ENCODE peak calls at places on chromosomes 1 and 21, in five cellular contexts. F is IMR-90, S is small intestine, Y is sigmoid colon, T is upper lobe of right lung. Z is an unnamed sample.
A peak's percentile ranks its signal among the peaks of the same experiment; 100 is the strongest.

GRCh38 chr1:85607913-85608250 is 27.3 kb downstream of the CCN1 start:
- DNase-seq in Y (no peak), F (peak; percentile 53), T (no peak), S (no peak), Z (no peak)

GRCh38 chr1:229437443-229437842 is 3.5 kb upstream of the ACTA1 start:
- DNase-seq in S (no peak), T (no peak), Y (no peak), F (peak; percentile 18), Z (no peak)

GRCh38 chr1:243943671-243944428 is 93.8 kb upstream of the AKT3 start:
- DNase-seq in S (no peak), T (no peak), Y (no peak), F (no peak), Z (no peak)

GRCh38 chr1:179930867-179931266 is 23.7 kb upstream of the CEP350 start:
- DNase-seq in T (no peak), F (peak; percentile 8), S (peak; percentile 88), Y (no peak), Z (no peak)

GRCh38 chr1:176450526-176450925 is 12.4 kb upstream of the PAPPA2 start:
- DNase-seq in F (no peak), T (no peak), S (no peak), Y (no peak), Z (no peak)

GRCh38 chr1:193437785-193438184 is 251.4 kb upstream of the B3GALT2 start:
- DNase-seq in T (no peak), S (no peak), Y (no peak), F (no peak), Z (no peak)

GRCh38 chr1:30847358-30847972 is 61.1 kb downstream of the SDC3 start:
- DNase-seq in Y (peak; percentile 92), S (peak; percentile 59), F (peak; percentile 79), T (peak; percentile 84), Z (peak; percentile 81)

GRCh38 chr1:151243683-151244216 is 10.8 kb upstream of the PSMD4 start:
- DNase-seq in S (no peak), Y (no peak), T (no peak), F (no peak), Z (no peak)

GRCh38 chr1:204633665-204634064 is 51.9 kb downstream of the LRRN2 start:
- DNase-seq in S (no peak), Y (peak; percentile 87), F (no peak), T (no peak), Z (peak; percentile 25)

GRCh38 chr1:158145173-158145719 is 35.4 kb upstream of the CD1D start:
- DNase-seq in T (no peak), F (peak; percentile 57), S (no peak), Y (no peak), Z (no peak)

GRCh38 chr21:35476616-35477395 is 427.7 kb upstream of the RUNX1 start:
- DNase-seq in S (no peak), Y (no peak), F (peak; percentile 71), T (no peak), Z (no peak)

GRCh38 chr1:42753070-42753469 is 13.0 kb upstream of the CLDN19 start:
- DNase-seq in F (peak; percentile 75), S (peak; percentile 16), T (no peak), Y (no peak), Z (no peak)

GRCh38 chr1:182615468-182616129 is 11.4 kb upstream of the RGS16 start:
- DNase-seq in S (no peak), Y (peak; percentile 82), T (peak; percentile 71), F (no peak), Z (peak; percentile 41)

GRCh38 chr1:15282038-15282437 is 35.0 kb downstream of the FHAD1 start:
- DNase-seq in S (no peak), F (no peak), T (no peak), Y (no peak), Z (no peak)

GRCh38 chr1:82323144-82323543 is 522.4 kb downstream of the ADGRL2 start:
- DNase-seq in Y (no peak), T (no peak), F (no peak), S (no peak), Z (no peak)

GRCh38 chr1:86018311-86018923 is 138.2 kb downstream of the COL24A1 start:
- DNase-seq in T (no peak), F (peak; percentile 23), Y (no peak), S (peak; percentile 12), Z (no peak)

GRCh38 chr1:60279798-60280197 is 206.2 kb upstream of the C1orf87 start:
- DNase-seq in T (no peak), F (peak; percentile 6), S (no peak), Y (no peak), Z (no peak)

GRCh38 chr1:50420689-50421365 is 2.4 kb downstream of the DMRTA2 start:
- DNase-seq in Y (no peak), T (no peak), F (no peak), S (no peak), Z (no peak)

GRCh38 chr1:58318157-58318665 is 228.3 kb downstream of the OMA1 start:
- DNase-seq in F (no peak), T (no peak), S (no peak), Y (no peak), Z (no peak)

GRCh38 chr1:169550294-169550693 is 36.0 kb downstream of the F5 start:
- DNase-seq in T (no peak), S (peak; percentile 56), Y (no peak), F (peak; percentile 38), Z (no peak)

GRCh38 chr1:203276916-203277535 is 28.3 kb upstream of the BTG2 start:
- DNase-seq in Y (peak; percentile 86), T (peak; percentile 65), S (no peak), F (no peak), Z (no peak)

GRCh38 chr1:203274603-203275381 is 30.5 kb upstream of the BTG2 start:
- DNase-seq in S (no peak), T (peak; percentile 43), Y (peak; percentile 93), F (peak; percentile 56), Z (peak; percentile 28)

GRCh38 chr1:203275656-203276272 is 29.6 kb upstream of the BTG2 start:
- DNase-seq in T (peak; percentile 52), F (no peak), S (no peak), Y (no peak), Z (no peak)

GRCh38 chr1:203278087-203278884 is 27.0 kb upstream of the BTG2 start:
- DNase-seq in Y (peak; percentile 99), F (peak; percentile 81), T (peak; percentile 79), S (no peak), Z (peak; percentile 79)

GRCh38 chr1:203276408-203276807 is 28.9 kb upstream of the BTG2 start:
- DNase-seq in F (no peak), Y (no peak), T (no peak), S (no peak), Z (no peak)
- H3K4me1 ChIP-seq in F (peaks cover 12% of the 10 kb centered on the region), Y (no peaks in the 10 kb centered on the region), T (peaks cover 56% of the 10 kb centered on the region), S (peaks cover 2% of the 10 kb centered on the region), Z (peaks cover 3% of the 10 kb centered on the region)

DNA sequence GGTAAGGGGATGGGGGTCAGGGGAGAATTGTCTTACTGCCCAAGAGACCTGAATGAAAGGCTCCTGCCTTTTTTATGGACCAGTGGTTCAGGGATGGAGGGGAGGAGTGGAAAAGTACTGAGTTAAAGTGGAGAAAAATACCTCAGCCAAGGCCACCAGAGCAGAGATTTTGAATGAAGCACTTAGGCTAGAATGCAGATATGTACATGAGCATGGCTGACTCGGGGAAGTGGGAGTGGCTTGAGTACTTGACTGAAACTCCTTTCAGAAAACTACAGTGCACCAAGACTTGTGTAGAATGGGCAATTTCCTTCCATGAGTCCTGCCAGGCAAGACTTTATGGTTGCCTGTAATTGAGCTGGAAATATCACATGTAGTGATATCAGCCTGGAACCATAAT is 429.6 kb upstream of the LRRC7 start:
- DNase-seq in Y (no peak), S (no peak), F (no peak), T (no peak), Z (no peak)
- H3K9me3 ChIP-seq in Y (peaks cover 4% of the 10 kb centered on the region), S (no peaks in the 10 kb centered on the region), F (peaks cover 2% of the 10 kb centered on the region), T (no peaks in the 10 kb centered on the region), Z (no peaks in the 10 kb centered on the region)

GRCh38 chr1:231828182-231828920 is 201.8 kb downstream of the DISC1 start:
- DNase-seq in S (no peak), T (no peak), Y (no peak), F (peak; percentile 95), Z (no peak)

GRCh38 chr1:231827337-231828105 is 200.9 kb downstream of the DISC1 start:
- DNase-seq in Y (no peak), F (peak; percentile 68), S (no peak), T (no peak), Z (no peak)

GRCh38 chr1:231826566-231826965 is 200.0 kb downstream of the DISC1 start:
- DNase-seq in F (no peak), T (no peak), Y (no peak), S (no peak), Z (no peak)

DNA sequence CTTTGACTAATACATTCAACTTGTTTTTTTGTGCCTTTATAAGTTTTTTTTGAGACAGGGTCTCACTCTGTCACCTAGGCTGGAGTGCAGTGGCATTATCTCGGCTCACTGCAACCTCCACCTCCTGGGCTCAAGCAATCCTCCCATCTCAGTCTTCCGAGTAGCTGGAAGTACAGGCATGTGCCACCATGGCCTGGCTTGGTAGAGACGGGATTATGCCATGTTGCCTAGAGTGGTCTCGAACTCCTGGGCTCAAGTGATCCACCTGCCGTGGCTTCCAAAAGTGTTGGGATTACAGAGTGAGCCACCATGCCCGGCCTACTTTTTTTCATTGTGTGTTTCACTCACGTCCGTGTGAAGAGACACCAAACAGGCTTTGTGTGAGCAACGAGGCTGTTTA is 202.7 kb downstream of the DISC1 start:
- DNase-seq in F (no peak), S (no peak), T (no peak), Y (no peak), Z (no peak)
- H3K4me1 ChIP-seq in F (peaks cover 4% of the 10 kb centered on the region), S (no peaks in the 10 kb centered on the region), T (no peaks in the 10 kb centered on the region), Y (no peaks in the 10 kb centered on the region), Z (no peaks in the 10 kb centered on the region)

DNA sequence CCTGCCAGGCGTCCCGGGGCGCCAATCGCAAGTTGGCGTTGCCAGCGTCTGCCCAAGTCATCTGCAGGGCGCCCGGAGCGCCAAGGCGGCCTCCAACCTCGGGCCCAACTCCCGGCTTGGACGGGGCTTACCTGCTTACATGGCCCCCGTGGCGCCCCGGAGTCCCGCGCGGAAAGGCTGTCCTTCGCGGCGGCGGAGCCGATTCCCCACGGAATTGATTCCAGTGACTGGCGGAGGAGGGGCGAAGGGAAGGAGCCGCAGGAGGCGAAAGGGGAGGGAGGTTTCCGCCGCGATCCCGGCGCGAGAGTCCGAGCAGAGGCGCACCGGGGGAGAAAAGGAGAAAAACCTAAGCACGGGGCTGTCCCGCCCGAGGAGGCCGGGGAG is 358 bp downstream of the PTPN14 start:
- DNase-seq in S (peak; percentile 40), T (peak; percentile 75), Y (peak; percentile 81), F (no peak), Z (peak; percentile 47)
- H3K9me3 ChIP-seq in S (no peaks in the 10 kb centered on the region), T (no peaks in the 10 kb centered on the region), Y (no peaks in the 10 kb centered on the region), F (no peaks in the 10 kb centered on the region), Z (no peaks in the 10 kb centered on the region)

DNA sequence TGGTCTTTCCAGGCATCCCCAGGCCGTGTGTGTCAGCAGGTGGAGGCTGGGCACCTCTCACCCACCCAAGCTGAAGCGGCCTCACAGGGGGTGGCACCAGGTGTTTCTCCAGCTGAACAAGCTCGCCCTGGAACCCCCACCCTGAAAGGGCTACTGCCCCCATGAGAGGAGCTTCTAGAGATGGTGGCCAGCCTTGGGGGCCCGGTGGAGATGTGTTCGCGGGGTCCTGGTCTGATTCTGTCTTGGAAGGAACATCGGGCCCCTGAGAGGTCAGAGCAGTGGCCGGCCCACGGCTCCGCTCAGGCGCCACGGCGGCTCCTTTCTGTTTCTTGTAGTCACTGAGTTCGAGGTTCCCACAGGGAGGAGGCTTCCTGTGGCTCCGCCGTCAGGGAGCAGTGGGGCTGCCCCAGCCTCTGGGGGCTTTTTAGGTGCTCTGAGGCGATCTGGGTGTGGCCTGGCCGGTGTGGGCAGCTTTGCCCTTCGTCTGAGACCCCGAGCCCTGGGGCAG is 46.9 kb downstream of the SKI start:
- DNase-seq in S (no peak), Y (no peak), T (no peak), F (no peak), Z (no peak)
- H3K4me1 ChIP-seq in S (peaks cover 6% of the 10 kb centered on the region), Y (no peaks in the 10 kb centered on the region), T (peaks cover 100% of the 10 kb centered on the region), F (peaks cover 76% of the 10 kb centered on the region), Z (peaks cover 38% of the 10 kb centered on the region)